ENCODE peak calls at places on chromosomes 1 and 21, in nine cellular contexts. One of them, this sample, is unnamed.

GRCh38 chr1:6922096-6922931 is 137.1 kb downstream of the CAMTA1 start:
- DNase-seq in IMR-90: peak
- DNase-seq in HFFc6: peak
- DNase-seq in GM06990: no peak
- DNase-seq in progenitor cell of endocrine pancreas: no peak
- DNase-seq in cardiac fibroblast: peak
- DNase-seq in WTC11: no peak
- DNase-seq in cardiac muscle cell: peak
- DNase-seq in CD4-positive, alpha-beta T cell: no peak
- DNase-seq in this sample: no peak

GRCh38 chr1:27967884-27968466 is 8.2 kb downstream of the XKR8 start:
- DNase-seq in IMR-90: no peak
- DNase-seq in HFFc6: no peak
- DNase-seq in GM06990: no peak
- DNase-seq in progenitor cell of endocrine pancreas: no peak
- DNase-seq in cardiac fibroblast: no peak
- DNase-seq in WTC11: no peak
- DNase-seq in cardiac muscle cell: no peak
- DNase-seq in CD4-positive, alpha-beta T cell: no peak
- DNase-seq in this sample: no peak

GRCh38 chr1:13888351-13888996 is 188.5 kb downstream of the PRDM2 start:
- DNase-seq in IMR-90: no peak
- DNase-seq in HFFc6: no peak
- DNase-seq in GM06990: no peak
- DNase-seq in progenitor cell of endocrine pancreas: no peak
- DNase-seq in cardiac fibroblast: no peak
- DNase-seq in WTC11: no peak
- DNase-seq in cardiac muscle cell: no peak
- DNase-seq in CD4-positive, alpha-beta T cell: no peak
- DNase-seq in this sample: no peak

GRCh38 chr1:30810416-30811105 is 53.0 kb upstream of the LAPTM5 start:
- DNase-seq in IMR-90: no peak
- DNase-seq in HFFc6: no peak
- DNase-seq in GM06990: no peak
- DNase-seq in progenitor cell of endocrine pancreas: no peak
- DNase-seq in cardiac fibroblast: no peak
- DNase-seq in WTC11: no peak
- DNase-seq in cardiac muscle cell: no peak
- DNase-seq in CD4-positive, alpha-beta T cell: no peak
- DNase-seq in this sample: no peak

GRCh38 chr21:34147835-34148804 is 74.7 kb downstream of the MRPS6 start:
- DNase-seq in IMR-90: peak
- DNase-seq in HFFc6: no peak
- DNase-seq in GM06990: no peak
- DNase-seq in progenitor cell of endocrine pancreas: no peak
- DNase-seq in cardiac fibroblast: peak
- DNase-seq in WTC11: no peak
- DNase-seq in cardiac muscle cell: peak
- DNase-seq in CD4-positive, alpha-beta T cell: no peak
- DNase-seq in this sample: no peak

GRCh38 chr1:166981589-166981988 is 6.2 kb upstream of the ILDR2 start:
- DNase-seq in IMR-90: no peak
- DNase-seq in HFFc6: no peak
- DNase-seq in GM06990: no peak
- DNase-seq in progenitor cell of endocrine pancreas: no peak
- DNase-seq in cardiac fibroblast: no peak
- DNase-seq in WTC11: no peak
- DNase-seq in cardiac muscle cell: no peak
- DNase-seq in CD4-positive, alpha-beta T cell: no peak
- DNase-seq in this sample: no peak

GRCh38 chr1:161139765-161140164 is 7.3 kb upstream of the DEDD start:
- DNase-seq in IMR-90: peak
- DNase-seq in HFFc6: peak
- DNase-seq in GM06990: no peak
- DNase-seq in progenitor cell of endocrine pancreas: no peak
- DNase-seq in cardiac fibroblast: peak
- DNase-seq in WTC11: peak
- DNase-seq in cardiac muscle cell: peak
- DNase-seq in CD4-positive, alpha-beta T cell: no peak
- DNase-seq in this sample: no peak

GRCh38 chr1:245107776-245108114 is 47.0 kb upstream of the KIF26B start:
- DNase-seq in IMR-90: no peak
- DNase-seq in HFFc6: no peak
- DNase-seq in GM06990: no peak
- DNase-seq in progenitor cell of endocrine pancreas: no peak
- DNase-seq in cardiac fibroblast: no peak
- DNase-seq in WTC11: no peak
- DNase-seq in cardiac muscle cell: no peak
- DNase-seq in CD4-positive, alpha-beta T cell: no peak
- DNase-seq in this sample: no peak

GRCh38 chr1:248813546-248813945 is 12.2 kb downstream of the SH3BP5L start:
- DNase-seq in IMR-90: no peak
- DNase-seq in HFFc6: no peak
- DNase-seq in GM06990: no peak
- DNase-seq in progenitor cell of endocrine pancreas: no peak
- DNase-seq in cardiac fibroblast: no peak
- DNase-seq in WTC11: no peak
- DNase-seq in cardiac muscle cell: no peak
- DNase-seq in CD4-positive, alpha-beta T cell: no peak
- DNase-seq in this sample: no peak

GRCh38 chr21:34728479-34728878 is 59.7 kb downstream of the CLIC6 start:
- DNase-seq in IMR-90: no peak
- DNase-seq in HFFc6: no peak
- DNase-seq in GM06990: no peak
- DNase-seq in progenitor cell of endocrine pancreas: no peak
- DNase-seq in cardiac fibroblast: no peak
- DNase-seq in WTC11: no peak
- DNase-seq in cardiac muscle cell: no peak
- DNase-seq in CD4-positive, alpha-beta T cell: no peak
- DNase-seq in this sample: no peak

GRCh38 chr1:231318015-231318355 is 19.7 kb downstream of the EXOC8 start:
- DNase-seq in IMR-90: no peak
- DNase-seq in HFFc6: no peak
- DNase-seq in GM06990: no peak
- DNase-seq in progenitor cell of endocrine pancreas: no peak
- DNase-seq in cardiac fibroblast: no peak
- DNase-seq in WTC11: no peak
- DNase-seq in cardiac muscle cell: no peak
- DNase-seq in CD4-positive, alpha-beta T cell: no peak
- DNase-seq in this sample: no peak

GRCh38 chr1:201740086-201740541 is 88.8 kb upstream of the IPO9 start:
- DNase-seq in IMR-90: no peak
- DNase-seq in HFFc6: no peak
- DNase-seq in GM06990: no peak
- DNase-seq in progenitor cell of endocrine pancreas: peak
- DNase-seq in cardiac fibroblast: no peak
- DNase-seq in WTC11: peak
- DNase-seq in cardiac muscle cell: no peak
- DNase-seq in CD4-positive, alpha-beta T cell: no peak
- DNase-seq in this sample: no peak

GRCh38 chr1:32538887-32539583 is at the start of gene ZBTB8A:
- DNase-seq in IMR-90: peak
- DNase-seq in HFFc6: peak
- DNase-seq in GM06990: peak
- DNase-seq in progenitor cell of endocrine pancreas: peak
- DNase-seq in cardiac fibroblast: peak
- DNase-seq in WTC11: peak
- DNase-seq in cardiac muscle cell: peak
- DNase-seq in CD4-positive, alpha-beta T cell: no peak
- DNase-seq in this sample: no peak

GRCh38 chr1:107480548-107480947 is 339.7 kb downstream of the NTNG1 start:
- DNase-seq in IMR-90: no peak
- DNase-seq in HFFc6: no peak
- DNase-seq in GM06990: peak
- DNase-seq in progenitor cell of endocrine pancreas: no peak
- DNase-seq in cardiac fibroblast: no peak
- DNase-seq in WTC11: no peak
- DNase-seq in cardiac muscle cell: peak
- DNase-seq in CD4-positive, alpha-beta T cell: no peak
- DNase-seq in this sample: no peak

GRCh38 chr21:38376693-38377092 is 119.9 kb downstream of the KCNJ15 start:
- DNase-seq in IMR-90: no peak
- DNase-seq in HFFc6: no peak
- DNase-seq in GM06990: no peak
- DNase-seq in progenitor cell of endocrine pancreas: no peak
- DNase-seq in cardiac fibroblast: peak
- DNase-seq in WTC11: no peak
- DNase-seq in cardiac muscle cell: no peak
- DNase-seq in CD4-positive, alpha-beta T cell: no peak
- DNase-seq in this sample: no peak

DNA sequence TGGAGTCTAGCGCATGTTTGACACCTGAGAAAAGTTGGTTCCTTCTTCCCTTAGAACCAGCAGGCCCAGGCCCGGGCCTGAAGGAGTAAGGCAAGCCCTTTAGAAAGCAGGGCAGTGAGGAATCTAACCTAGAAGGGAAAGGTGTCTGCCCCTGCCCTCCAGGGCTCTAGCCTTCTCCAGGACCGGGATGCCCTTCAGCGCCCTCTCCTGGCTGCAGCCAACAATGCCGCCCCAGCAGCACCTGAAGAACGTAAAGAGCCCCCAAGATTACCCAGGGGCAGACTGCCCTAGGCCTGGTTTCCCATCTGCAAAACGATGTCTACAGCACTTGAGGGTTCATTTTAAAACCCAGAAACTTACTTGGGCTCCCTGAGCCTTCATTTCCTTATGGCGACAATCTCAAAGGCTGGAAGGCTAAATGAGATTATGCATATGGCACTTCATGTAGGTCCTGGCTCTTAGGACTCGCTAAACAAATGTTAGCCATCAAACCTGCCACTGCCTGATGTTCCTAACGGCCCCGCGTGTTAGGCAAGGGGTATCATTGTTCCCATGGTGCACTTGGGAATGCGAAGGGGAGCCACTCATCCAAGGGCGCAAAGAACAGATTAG is 106.7 kb upstream of the KLHDC7A start:
- DNase-seq in IMR-90: no peak
- DNase-seq in HFFc6: no peak
- DNase-seq in GM06990: no peak
- DNase-seq in progenitor cell of endocrine pancreas: peak
- DNase-seq in cardiac fibroblast: no peak
- DNase-seq in WTC11: peak
- DNase-seq in cardiac muscle cell: no peak
- DNase-seq in CD4-positive, alpha-beta T cell: no peak
- DNase-seq in this sample: no peak
- TF ChIP-seq CTCF in IMR-90: no peak
- TF ChIP-seq CTCF in HFFc6: no peak
- TF ChIP-seq CTCF in GM06990: peak
- TF ChIP-seq CTCF in progenitor cell of endocrine pancreas: peak
- TF ChIP-seq CTCF in cardiac fibroblast: no peak
- TF ChIP-seq CTCF in WTC11: peak
- TF ChIP-seq CTCF in cardiac muscle cell: no peak
- TF ChIP-seq CTCF in CD4-positive, alpha-beta T cell: no peak
- TF ChIP-seq CTCF in this sample: no peak

GRCh38 chr1:106459418-106459817 is 597.1 kb upstream of the PRMT6 start:
- DNase-seq in IMR-90: no peak
- DNase-seq in HFFc6: no peak
- DNase-seq in GM06990: no peak
- DNase-seq in progenitor cell of endocrine pancreas: no peak
- DNase-seq in cardiac fibroblast: no peak
- DNase-seq in WTC11: no peak
- DNase-seq in cardiac muscle cell: no peak
- DNase-seq in CD4-positive, alpha-beta T cell: no peak
- DNase-seq in this sample: no peak
- TF ChIP-seq CTCF in IMR-90: no peak
- TF ChIP-seq CTCF in HFFc6: no peak
- TF ChIP-seq CTCF in GM06990: no peak
- TF ChIP-seq CTCF in progenitor cell of endocrine pancreas: no peak
- TF ChIP-seq CTCF in cardiac fibroblast: no peak
- TF ChIP-seq CTCF in WTC11: no peak
- TF ChIP-seq CTCF in cardiac muscle cell: no peak
- TF ChIP-seq CTCF in CD4-positive, alpha-beta T cell: no peak
- TF ChIP-seq CTCF in this sample: no peak

GRCh38 chr1:34695580-34695979 is 59.3 kb upstream of the GJB5 start:
- DNase-seq in IMR-90: no peak
- DNase-seq in HFFc6: no peak
- DNase-seq in GM06990: no peak
- DNase-seq in progenitor cell of endocrine pancreas: no peak
- DNase-seq in cardiac fibroblast: no peak
- DNase-seq in WTC11: no peak
- DNase-seq in cardiac muscle cell: no peak
- DNase-seq in CD4-positive, alpha-beta T cell: no peak
- DNase-seq in this sample: no peak

GRCh38 chr1:34694383-34694782 is 60.5 kb upstream of the GJB5 start:
- DNase-seq in IMR-90: no peak
- DNase-seq in HFFc6: no peak
- DNase-seq in GM06990: no peak
- DNase-seq in progenitor cell of endocrine pancreas: no peak
- DNase-seq in cardiac fibroblast: no peak
- DNase-seq in WTC11: no peak
- DNase-seq in cardiac muscle cell: no peak
- DNase-seq in CD4-positive, alpha-beta T cell: no peak
- DNase-seq in this sample: no peak

GRCh38 chr1:34693081-34693480 is 61.8 kb upstream of the GJB5 start:
- DNase-seq in IMR-90: no peak
- DNase-seq in HFFc6: no peak
- DNase-seq in GM06990: no peak
- DNase-seq in progenitor cell of endocrine pancreas: no peak
- DNase-seq in cardiac fibroblast: no peak
- DNase-seq in WTC11: no peak
- DNase-seq in cardiac muscle cell: no peak
- DNase-seq in CD4-positive, alpha-beta T cell: no peak
- DNase-seq in this sample: no peak

GRCh38 chr1:34701326-34702129 is 53.3 kb upstream of the GJB5 start:
- DNase-seq in IMR-90: no peak
- DNase-seq in HFFc6: no peak
- DNase-seq in GM06990: no peak
- DNase-seq in progenitor cell of endocrine pancreas: no peak
- DNase-seq in cardiac fibroblast: no peak
- DNase-seq in WTC11: no peak
- DNase-seq in cardiac muscle cell: no peak
- DNase-seq in CD4-positive, alpha-beta T cell: no peak
- DNase-seq in this sample: no peak

DNA sequence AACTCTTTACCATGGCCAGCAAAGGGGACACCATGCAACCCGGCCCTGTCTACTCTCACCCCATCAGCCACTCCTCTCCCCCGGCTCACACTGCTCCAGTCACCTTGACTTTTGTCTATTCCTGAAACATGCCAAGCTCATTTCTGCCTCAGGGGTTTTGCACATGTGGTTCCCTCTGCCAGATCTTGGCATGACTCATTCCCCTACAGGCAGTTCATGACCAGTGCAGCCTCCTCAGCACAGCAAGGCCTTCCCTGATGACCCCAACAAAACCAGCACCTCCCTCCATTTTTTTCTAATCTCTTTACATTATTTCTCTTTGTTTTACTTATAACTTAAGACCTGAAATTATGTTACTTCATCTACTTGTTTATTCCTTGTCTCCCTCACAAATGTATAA is 58.6 kb upstream of the GJB5 start:
- DNase-seq in IMR-90: no peak
- DNase-seq in HFFc6: peak
- DNase-seq in GM06990: no peak
- DNase-seq in progenitor cell of endocrine pancreas: no peak
- DNase-seq in cardiac fibroblast: no peak
- DNase-seq in WTC11: no peak
- DNase-seq in cardiac muscle cell: no peak
- DNase-seq in CD4-positive, alpha-beta T cell: no peak
- DNase-seq in this sample: no peak
- TF ChIP-seq CTCF in IMR-90: no peak
- TF ChIP-seq CTCF in HFFc6: peak
- TF ChIP-seq CTCF in GM06990: no peak
- TF ChIP-seq CTCF in progenitor cell of endocrine pancreas: no peak
- TF ChIP-seq CTCF in cardiac fibroblast: no peak
- TF ChIP-seq CTCF in WTC11: no peak
- TF ChIP-seq CTCF in cardiac muscle cell: no peak
- TF ChIP-seq CTCF in CD4-positive, alpha-beta T cell: no peak
- TF ChIP-seq CTCF in this sample: no peak

GRCh38 chr1:229557913-229558414 is 543 bp downstream of the ABCB10 start:
- DNase-seq in IMR-90: no peak
- DNase-seq in HFFc6: peak
- DNase-seq in GM06990: peak
- DNase-seq in progenitor cell of endocrine pancreas: peak
- DNase-seq in cardiac fibroblast: peak
- DNase-seq in WTC11: peak
- DNase-seq in cardiac muscle cell: peak
- DNase-seq in CD4-positive, alpha-beta T cell: no peak
- DNase-seq in this sample: peak
- TF ChIP-seq CTCF in IMR-90: peak
- TF ChIP-seq CTCF in HFFc6: no peak
- TF ChIP-seq CTCF in GM06990: peak
- TF ChIP-seq CTCF in progenitor cell of endocrine pancreas: peak
- TF ChIP-seq CTCF in cardiac fibroblast: no peak
- TF ChIP-seq CTCF in WTC11: no peak
- TF ChIP-seq CTCF in cardiac muscle cell: peak
- TF ChIP-seq CTCF in CD4-positive, alpha-beta T cell: no peak
- TF ChIP-seq CTCF in this sample: no peak

This sample was measured in natural killer cell.